ENCODE peak calls at places on chromosomes 2 and 18, in nine cellular contexts. K, E, P, G, C, X, T, H and W are unnamed samples. For H3K4me1, the result is how much of the 10 kb centered on the place peaks cover.

GRCh38 chr2:105330681-105331375 is 1.3 kb upstream of the TGFBRAP1 start:
- DNase-seq in E (no peak), T (no peak), G (no peak), X (no peak), C (no peak), P (no peak), K (no peak), H (no peak), W (no peak)

GRCh38 chr2:160566717-160567116 is 73.1 kb upstream of the RBMS1 start:
- DNase-seq in G (no peak), T (no peak), K (no peak), X (no peak), C (no peak), H (no peak), E (no peak), P (no peak), W (no peak)

GRCh38 chr2:121362226-121362625 is 77.2 kb upstream of the TFCP2L1 start:
- DNase-seq in P (no peak), T (no peak), E (no peak), K (no peak), C (no peak), H (no peak), G (no peak), X (no peak), W (no peak)

GRCh38 chr2:1887915-1888314 is 143.6 kb upstream of the PXDN start:
- DNase-seq in P (no peak), G (no peak), E (no peak), H (no peak), C (no peak), X (no peak), T (no peak), K (no peak), W (no peak)

GRCh38 chr2:146246734-146247523 is 1597.9 kb upstream of the ACVR2A start:
- DNase-seq in T (no peak), K (no peak), X (no peak), H (no peak), E (no peak), C (no peak), P (no peak), G (no peak), W (no peak)

GRCh38 chr18:50310080-50310479 is 22.6 kb upstream of the CXXC1 start:
- DNase-seq in G (no peak), P (no peak), C (no peak), E (no peak), K (no peak), X (no peak), T (no peak), H (no peak), W (no peak)

GRCh38 chr2:80269806-80270205 is 34.7 kb downstream of the LRRTM1 start:
- DNase-seq in E (no peak), P (no peak), C (no peak), H (no peak), G (no peak), T (no peak), K (no peak), X (no peak), W (no peak)

GRCh38 chr2:192960945-192961344 is 766.2 kb upstream of the TMEFF2 start:
- DNase-seq in G (no peak), T (no peak), E (no peak), P (no peak), K (no peak), X (no peak), C (no peak), H (no peak), W (no peak)

GRCh38 chr2:176581557-176582150 is 312.4 kb downstream of the MTX2 start:
- DNase-seq in T (no peak), H (no peak), X (no peak), E (no peak), K (no peak), P (no peak), C (no peak), G (no peak), W (no peak)

GRCh38 chr2:235675678-235676535 is 182.1 kb downstream of the AGAP1 start:
- DNase-seq in G (no peak), X (no peak), C (no peak), K (no peak), E (no peak), T (no peak), P (no peak), H (no peak), W (no peak)

GRCh38 chr2:74387346-74387745 is 7.2 kb upstream of the DCTN1 start:
- DNase-seq in T (no peak), P (no peak), C (no peak), K (no peak), G (no peak), E (no peak), X (no peak), H (no peak), W (no peak)

GRCh38 chr18:25834061-25834460 is 256.4 kb downstream of the SS18 start:
- DNase-seq in C (no peak), P (peak), E (no peak), H (peak), T (no peak), X (no peak), K (no peak), G (no peak), W (no peak)

GRCh38 chr2:46252891-46253659 is 44.1 kb upstream of the EPAS1 start:
- DNase-seq in E (peak), T (peak), P (no peak), X (no peak), G (no peak), C (no peak), H (no peak), K (no peak), W (peak)

GRCh38 chr2:139031722-139032121 is 251.5 kb upstream of the NXPH2 start:
- DNase-seq in G (no peak), T (peak), C (peak), H (no peak), E (no peak), P (peak), X (no peak), K (no peak), W (no peak)

GRCh38 chr2:216661639-216662375 is 28.6 kb downstream of the IGFBP2 start:
- DNase-seq in C (no peak), T (no peak), P (peak), K (no peak), E (no peak), G (no peak), X (no peak), H (peak), W (no peak)

DNA sequence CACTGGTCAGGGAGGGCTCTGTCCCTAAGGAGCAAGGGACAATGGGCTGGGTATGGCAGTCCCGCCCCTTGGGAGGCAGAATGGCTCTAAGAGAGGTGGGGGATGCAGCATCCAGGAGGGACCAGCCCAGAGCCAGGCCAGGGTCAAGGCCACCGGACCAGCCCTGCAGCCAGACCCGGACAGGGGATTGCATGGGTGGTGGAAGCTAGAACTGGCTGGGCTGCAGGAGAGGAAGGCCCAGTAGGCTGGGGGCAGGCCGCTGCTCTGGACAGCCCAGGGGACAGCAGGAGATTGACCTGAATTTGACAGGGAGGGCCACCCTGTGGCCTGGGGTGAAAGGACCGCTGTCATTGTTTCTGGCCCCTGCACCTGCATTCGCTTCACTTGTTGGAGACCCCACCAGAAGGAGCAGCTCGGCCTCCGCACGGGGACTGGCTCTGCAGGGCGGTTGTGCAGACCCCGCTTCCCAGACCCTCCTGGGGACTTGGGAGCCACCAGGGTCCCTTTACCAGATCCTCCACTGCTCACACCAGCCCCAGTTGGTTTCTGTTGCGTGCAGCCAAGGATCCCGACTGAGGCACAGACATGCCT is 14.6 kb downstream of the RAMP1 start:
- DNase-seq in E (no peak), H (peak), T (no peak), C (peak), P (no peak), X (peak), G (peak), K (no peak), W (no peak)
- H3K4me1 ChIP-seq in E (under half), H (under half), T (half or more), C (under half), P (under half), X (under half), G (under half), K (under half), W (under half)

GRCh38 chr18:9017900-9018217 is 84.6 kb upstream of the NDUFV2 start:
- DNase-seq in P (no peak), H (no peak), C (no peak), E (no peak), X (no peak), T (no peak), G (no peak), K (no peak), W (no peak)
- H3K4me3 ChIP-seq in P (no peak), H (peak), C (no peak), E (peak), X (no peak), T (peak), G (peak), K (no peak), W (no peak)

GRCh38 chr2:96770451-96770850 is 9.7 kb downstream of the CNNM4 start:
- DNase-seq in H (no peak), K (no peak), G (no peak), E (no peak), C (no peak), T (no peak), P (no peak), X (no peak), W (no peak)

GRCh38 chr2:96775160-96775559 is 14.5 kb downstream of the CNNM4 start:
- DNase-seq in E (no peak), X (no peak), T (no peak), C (no peak), P (no peak), G (no peak), H (no peak), K (no peak), W (no peak)

GRCh38 chr2:96772903-96773675 is 12.4 kb downstream of the CNNM4 start:
- DNase-seq in T (no peak), H (no peak), P (no peak), C (no peak), G (no peak), E (peak), X (no peak), K (no peak), W (no peak)

GRCh38 chr2:96771792-96772618 is 11.3 kb downstream of the CNNM4 start:
- DNase-seq in K (no peak), T (no peak), G (no peak), X (no peak), E (no peak), C (no peak), P (peak), H (no peak), W (no peak)

GRCh38 chr2:96773922-96774321 is 13.2 kb downstream of the CNNM4 start:
- DNase-seq in K (no peak), C (peak), X (no peak), E (no peak), H (no peak), P (peak), G (no peak), T (no peak), W (no peak)
- H3K27ac ChIP-seq in K (no peak), C (no peak), X (no peak), E (no peak), H (peak), P (peak), G (no peak), T (no peak), W (no peak)

GRCh38 chr2:44430340-44430739 is 68.6 kb downstream of the CAMKMT start:
- DNase-seq in K (no peak), C (peak), X (no peak), E (no peak), P (no peak), T (no peak), G (no peak), H (no peak), W (no peak)
- H3K4me1 ChIP-seq in K (under half), C (under half), X (under half), E (under half), P (under half), T (under half), G (under half), H (under half), W (under half)